ENCODE peak calls at places on chromosomes 11 and 22, in nine cellular contexts. I is pancreas, L is AG08396, J is left ventricle myocardium inferior, C is hippocampal formation, A is HCT116, Z is K562, P is NCI-H345, R is T-helper 1 cell. W is an unnamed sample.

GRCh38 chr22:44640618-44641155 is 61.3 kb upstream of the PRR5 start:
- DNase-seq in I (no peak), L (no peak), J (no peak), C (no peak), A (no peak), Z (no peak), P (no peak), R (no peak), W (no peak)

GRCh38 chr22:18154821-18155390 is 4.9 kb downstream of the USP18 start:
- DNase-seq in I (no peak), L (no peak), J (no peak), C (no peak), A (no peak), Z (no peak), P (no peak), R (no peak), W (no peak)

GRCh38 chr11:102411142-102411541 is 41.4 kb downstream of the TMEM123 start:
- DNase-seq in I (no peak), L (no peak), J (no peak), C (no peak), A (no peak), Z (no peak), P (no peak), R (no peak), W (no peak)

GRCh38 chr22:40323681-40324083 is 22.6 kb upstream of the ADSL start:
- DNase-seq in I (no peak), L (no peak), J (no peak), C (no peak), A (no peak), Z (no peak), P (no peak), R (no peak), W (no peak)

GRCh38 chr11:85886089-85887056 is 31.2 kb downstream of the CCDC83 start:
- DNase-seq in I (no peak), L (no peak), J (no peak), C (no peak), A (no peak), Z (no peak), P (no peak), R (no peak), W (no peak)

GRCh38 chr11:35393093-35393492 is 26.3 kb downstream of the SLC1A2 start:
- DNase-seq in I (no peak), L (no peak), J (no peak), C (no peak), A (no peak), Z (no peak), P (peak; percentile 10), R (no peak), W (no peak)

GRCh38 chr11:69603978-69604524 is 36.9 kb upstream of the CCND1 start:
- DNase-seq in I (no peak), L (no peak), J (no peak), C (no peak), A (no peak), Z (no peak), P (no peak), R (no peak), W (no peak)

GRCh38 chr11:19498986-19499669 is 213.5 kb upstream of the NAV2 start:
- DNase-seq in I (no peak), L (peak; percentile 44), J (no peak), C (no peak), A (no peak), Z (no peak), P (no peak), R (no peak), W (no peak)

GRCh38 chr22:41576877-41577276 is 12.8 kb downstream of the PMM1 start:
- DNase-seq in I (peak; percentile 46), L (peak; percentile 66), J (peak; percentile 65), C (no peak), A (peak; percentile 35), Z (peak; percentile 69), P (no peak), R (no peak), W (no peak)

GRCh38 chr11:131895865-131896264 is 525.5 kb downstream of the NTM start:
- DNase-seq in I (no peak), L (no peak), J (no peak), C (no peak), A (no peak), Z (no peak), P (no peak), R (no peak), W (no peak)

GRCh38 chr11:35276396-35276795 is 137.4 kb downstream of the CD44 start:
- DNase-seq in I (peak; percentile 32), L (peak; percentile 18), J (no peak), C (peak; percentile 24), A (no peak), Z (no peak), P (no peak), R (no peak), W (no peak)

GRCh38 chr22:22342697-22343602 is 98.4 kb downstream of the VPREB1 start:
- DNase-seq in I (peak; percentile 80), L (peak; percentile 29), J (peak; percentile 27), C (no peak), A (peak; percentile 77), Z (peak; percentile 99), P (peak; percentile 66), R (peak; percentile 28), W (no peak)

GRCh38 chr11:112024178-112024777 is 930 bp upstream of the DLAT start:
- DNase-seq in I (no peak), L (no peak), J (no peak), C (peak; percentile 26), A (no peak), Z (peak; percentile 37), P (no peak), R (no peak), W (no peak)

GRCh38 chr11:73439002-73439843 is 63.0 kb downstream of the RELT start:
- DNase-seq in I (no peak), L (no peak), J (no peak), C (no peak), A (no peak), Z (no peak), P (no peak), R (no peak), W (no peak)

GRCh38 chr11:112255075-112255739 is 5.5 kb downstream of the PLET1 start:
- DNase-seq in I (no peak), L (peak; percentile 61), J (no peak), C (no peak), A (no peak), Z (peak; percentile 45), P (no peak), R (no peak), W (no peak)

GRCh38 chr11:35390737-35391682 is 28.3 kb downstream of the SLC1A2 start:
- DNase-seq in I (peak; percentile 80), L (no peak), J (no peak), C (no peak), A (no peak), Z (no peak), P (peak; percentile 28), R (no peak), W (no peak)

GRCh38 chr11:128603752-128604472 is 16.6 kb upstream of the ETS1 start:
- DNase-seq in I (no peak), L (no peak), J (no peak), C (peak; percentile 8), A (no peak), Z (no peak), P (no peak), R (no peak), W (no peak)

GRCh38 chr11:35206616-35207015 is 67.6 kb downstream of the CD44 start:
- DNase-seq in I (no peak), L (no peak), J (no peak), C (no peak), A (no peak), Z (no peak), P (no peak), R (no peak), W (no peak)

GRCh38 chr11:66371627-66372415 is at the start of gene SLC29A2:
- DNase-seq in I (peak; percentile 89), L (peak; percentile 33), J (peak; percentile 73), C (no peak), A (peak; percentile 82), Z (peak; percentile 97), P (peak; percentile 98), R (peak; percentile 73), W (no peak)

GRCh38 chr11:58471892-58472291 is 29.9 kb upstream of the OR5B12 start:
- DNase-seq in I (no peak), L (no peak), J (no peak), C (no peak), A (no peak), Z (no peak), P (no peak), R (no peak), W (no peak)

GRCh38 chr11:104163100-104164027 is 583 bp downstream of the PDGFD start:
- DNase-seq in I (peak; percentile 49), L (peak; percentile 11), J (peak; percentile 41), C (no peak), A (no peak), Z (no peak), P (peak; percentile 14), R (no peak), W (no peak)